ENCODE peak calls at places on chromosomes 2 and 18, in five cellular contexts. One of them, this sample, is unnamed.

GRCh38 chr18:23853448-23854210 is 160.9 kb upstream of the TTC39C start:
- DNase-seq in activated CD4-positive, alpha-beta memory T cell treated with anti-CD3 and anti-CD28 coated beads for 36 hours: no peak
- DNase-seq in endothelial cell: no peak
- DNase-seq in NCI-H524 treated with DMSO at 0.1 percent for 48 hours: no peak
- DNase-seq in type B pancreatic cell: no peak
- DNase-seq in this sample: no peak

GRCh38 chr2:170525566-170525900 is 189.6 kb upstream of the SP5 start:
- DNase-seq in activated CD4-positive, alpha-beta memory T cell treated with anti-CD3 and anti-CD28 coated beads for 36 hours: no peak
- DNase-seq in endothelial cell: no peak
- DNase-seq in NCI-H524 treated with DMSO at 0.1 percent for 48 hours: no peak
- DNase-seq in type B pancreatic cell: no peak
- DNase-seq in this sample: peak

GRCh38 chr2:217551229-217551909 is 451.4 kb downstream of the TNS1 start:
- DNase-seq in activated CD4-positive, alpha-beta memory T cell treated with anti-CD3 and anti-CD28 coated beads for 36 hours: no peak
- DNase-seq in endothelial cell: no peak
- DNase-seq in NCI-H524 treated with DMSO at 0.1 percent for 48 hours: no peak
- DNase-seq in type B pancreatic cell: no peak
- DNase-seq in this sample: peak

GRCh38 chr2:204012081-204012653 is 75.6 kb downstream of the ICOS start:
- DNase-seq in activated CD4-positive, alpha-beta memory T cell treated with anti-CD3 and anti-CD28 coated beads for 36 hours: no peak
- DNase-seq in endothelial cell: no peak
- DNase-seq in NCI-H524 treated with DMSO at 0.1 percent for 48 hours: no peak
- DNase-seq in type B pancreatic cell: no peak
- DNase-seq in this sample: no peak

GRCh38 chr2:112519506-112519905 is 22.8 kb upstream of the POLR1B start:
- DNase-seq in activated CD4-positive, alpha-beta memory T cell treated with anti-CD3 and anti-CD28 coated beads for 36 hours: no peak
- DNase-seq in endothelial cell: no peak
- DNase-seq in NCI-H524 treated with DMSO at 0.1 percent for 48 hours: no peak
- DNase-seq in type B pancreatic cell: no peak
- DNase-seq in this sample: no peak

GRCh38 chr18:31401156-31402025 is 24.8 kb downstream of the DSG4 start:
- DNase-seq in activated CD4-positive, alpha-beta memory T cell treated with anti-CD3 and anti-CD28 coated beads for 36 hours: no peak
- DNase-seq in endothelial cell: no peak
- DNase-seq in NCI-H524 treated with DMSO at 0.1 percent for 48 hours: no peak
- DNase-seq in type B pancreatic cell: no peak
- DNase-seq in this sample: no peak

GRCh38 chr2:197205590-197206215 is 104.9 kb downstream of the ANKRD44 start:
- DNase-seq in activated CD4-positive, alpha-beta memory T cell treated with anti-CD3 and anti-CD28 coated beads for 36 hours: peak
- DNase-seq in endothelial cell: no peak
- DNase-seq in NCI-H524 treated with DMSO at 0.1 percent for 48 hours: no peak
- DNase-seq in type B pancreatic cell: no peak
- DNase-seq in this sample: no peak

GRCh38 chr2:239589855-239590254 is 189.0 kb upstream of the HDAC4 start:
- DNase-seq in activated CD4-positive, alpha-beta memory T cell treated with anti-CD3 and anti-CD28 coated beads for 36 hours: no peak
- DNase-seq in endothelial cell: no peak
- DNase-seq in NCI-H524 treated with DMSO at 0.1 percent for 48 hours: no peak
- DNase-seq in type B pancreatic cell: no peak
- DNase-seq in this sample: no peak

GRCh38 chr2:57880967-57881366 is 165.6 kb upstream of the VRK2 start:
- DNase-seq in activated CD4-positive, alpha-beta memory T cell treated with anti-CD3 and anti-CD28 coated beads for 36 hours: no peak
- DNase-seq in endothelial cell: no peak
- DNase-seq in NCI-H524 treated with DMSO at 0.1 percent for 48 hours: no peak
- DNase-seq in type B pancreatic cell: no peak
- DNase-seq in this sample: no peak

GRCh38 chr2:106296182-106296815 is 102.2 kb upstream of the UXS1 start:
- DNase-seq in activated CD4-positive, alpha-beta memory T cell treated with anti-CD3 and anti-CD28 coated beads for 36 hours: no peak
- DNase-seq in endothelial cell: no peak
- DNase-seq in NCI-H524 treated with DMSO at 0.1 percent for 48 hours: no peak
- DNase-seq in type B pancreatic cell: no peak
- DNase-seq in this sample: no peak

GRCh38 chr2:47908682-47909081 is 2.4 kb upstream of the FBXO11 start:
- DNase-seq in activated CD4-positive, alpha-beta memory T cell treated with anti-CD3 and anti-CD28 coated beads for 36 hours: no peak
- DNase-seq in endothelial cell: no peak
- DNase-seq in NCI-H524 treated with DMSO at 0.1 percent for 48 hours: no peak
- DNase-seq in type B pancreatic cell: no peak
- DNase-seq in this sample: no peak

This sample was measured in osteocyte.